ENCODE peak calls at places on chromosomes 4 and X, in seven cellular contexts. B is IMR-90, A is mesendoderm, R is neuronal stem cell, L is H9, O is H1, N is trophoblast cell. K is an unnamed sample.

GRCh38 chr4:25807101-25807728 is 55.6 kb downstream of the SEL1L3 start:
- DNase-seq in B (peak; percentile 44), A (no peak), R (no peak), L (peak; percentile 17), O (no peak), N (no peak), K (peak; percentile 7)

GRCh38 chr4:47505666-47506065 is 20.6 kb downstream of the ATP10D start:
- DNase-seq in B (no peak), A (no peak), R (no peak), L (no peak), O (no peak), N (no peak), K (no peak)

GRCh38 chrX:53678667-53679066 is 7.9 kb downstream of the HUWE1 start:
- DNase-seq in B (no peak), A (peak; percentile 37), R (no peak), L (no peak), O (no peak), N (peak; percentile 19), K (peak; percentile 26)

GRCh38 chr4:15990570-15991285 is 27.8 kb upstream of the FGFBP2 start:
- DNase-seq in B (no peak), A (no peak), R (no peak), L (no peak), O (no peak), N (no peak), K (no peak)

GRCh38 chr4:122588453-122589238 is 32.2 kb downstream of the IL21 start:
- DNase-seq in B (peak; percentile 91), A (no peak), R (no peak), L (no peak), O (no peak), N (no peak), K (peak; percentile 81)

GRCh38 chr4:18813771-18814170 is 792.2 kb upstream of the LCORL start:
- DNase-seq in B (no peak), A (no peak), R (no peak), L (no peak), O (no peak), N (no peak), K (no peak)

GRCh38 chr4:27770895-27771294 is 910.3 kb downstream of the STIM2 start:
- DNase-seq in B (no peak), A (no peak), R (no peak), L (no peak), O (no peak), N (no peak), K (no peak)

GRCh38 chr4:36326610-36327009 is 45.2 kb downstream of the DTHD1 start:
- DNase-seq in B (no peak), A (no peak), R (no peak), L (no peak), O (no peak), N (no peak), K (no peak)

GRCh38 chrX:70289168-70289792 is 447 bp downstream of the PDZD11 start:
- DNase-seq in B (peak; percentile 2), A (no peak), R (no peak), L (no peak), O (no peak), N (peak; percentile 1), K (peak; percentile 16)

GRCh38 chrX:106955004-106955772 is 35.0 kb downstream of the CLDN2 start:
- DNase-seq in B (peak; percentile 48), A (no peak), R (no peak), L (no peak), O (no peak), N (peak; percentile 66), K (no peak)

GRCh38 chr4:115154826-115155225 is 41.4 kb upstream of the NDST4 start:
- DNase-seq in B (no peak), A (peak; percentile 79), R (peak; percentile 15), L (no peak), O (no peak), N (no peak), K (no peak)

GRCh38 chr4:156805696-156806095 is 165.9 kb downstream of the PDGFC start:
- DNase-seq in B (no peak), A (peak; percentile 4), R (no peak), L (no peak), O (no peak), N (no peak), K (no peak)

GRCh38 chrX:103664363-103664762 is 22.1 kb downstream of the MORF4L2 start:
- DNase-seq in B (no peak), A (no peak), R (no peak), L (peak; percentile 51), O (peak; percentile 57), N (no peak), K (no peak)

GRCh38 chr4:134326866-134327265 is 125.3 kb upstream of the PABPC4L start:
- DNase-seq in B (no peak), A (no peak), R (no peak), L (no peak), O (no peak), N (no peak), K (no peak)

GRCh38 chr4:138312536-138312911 is 70.4 kb upstream of the SLC7A11 start:
- DNase-seq in B (no peak), A (no peak), R (no peak), L (no peak), O (no peak), N (no peak), K (no peak)

GRCh38 chrX:46929439-46930018 is 17.3 kb downstream of the JADE3 start:
- DNase-seq in B (peak; percentile 67), A (no peak), R (no peak), L (no peak), O (no peak), N (peak; percentile 31), K (peak; percentile 77)

GRCh38 chr4:120286813-120287212 is 220.2 kb upstream of the MAD2L1 start:
- DNase-seq in B (no peak), A (peak; percentile 16), R (no peak), L (peak; percentile 27), O (no peak), N (no peak), K (peak; percentile 0)

GRCh38 chrX:10103023-10103422 is 53.8 kb upstream of the CLCN4 start:
- DNase-seq in B (peak; percentile 24), A (no peak), R (no peak), L (no peak), O (no peak), N (peak; percentile 91), K (peak; percentile 86)

GRCh38 chr4:95318483-95318882 is 230.3 kb downstream of the UNC5C start:
- DNase-seq in B (no peak), A (no peak), R (no peak), L (no peak), O (no peak), N (no peak), K (no peak)

GRCh38 chr4:17059192-17059634 is 160.8 kb upstream of the LDB2 start:
- DNase-seq in B (peak; percentile 40), A (no peak), R (no peak), L (no peak), O (no peak), N (no peak), K (no peak)

GRCh38 chr4:118337954-118338353 is 14.8 kb downstream of the PRSS12 start:
- DNase-seq in B (peak; percentile 36), A (no peak), R (no peak), L (no peak), O (no peak), N (no peak), K (no peak)

GRCh38 chrX:24925430-24925829 is 90.3 kb downstream of the ARX start:
- DNase-seq in B (peak; percentile 34), A (no peak), R (no peak), L (no peak), O (no peak), N (no peak), K (no peak)

GRCh38 chr4:185346975-185347601 is 48.6 kb downstream of the LRP2BP start:
- DNase-seq in B (peak; percentile 62), A (no peak), R (no peak), L (no peak), O (no peak), N (peak; percentile 18), K (peak; percentile 66)

GRCh38 chrX:147901476-147902126 is 10.1 kb upstream of the FMR1 start:
- DNase-seq in B (no peak), A (no peak), R (no peak), L (no peak), O (no peak), N (peak; percentile 81), K (no peak)

GRCh38 chr4:620201-620600 is 5.2 kb upstream of the PDE6B start:
- DNase-seq in B (no peak), A (no peak), R (no peak), L (no peak), O (no peak), N (no peak), K (no peak)

GRCh38 chr4:6779667-6780565 is 2.6 kb upstream of the KIAA0232 start:
- DNase-seq in B (peak; percentile 40), A (peak; percentile 84), R (peak; percentile 29), L (peak; percentile 61), O (no peak), N (no peak), K (peak; percentile 58)
- H2BK120ac ChIP-seq in B (no peak overlapping the region), A (no peak overlapping the region), R (no peak overlapping the region), L (no peak overlapping the region), O (no peak overlapping the region), N (no peak overlapping the region), K (no peak overlapping the region)

DNA sequence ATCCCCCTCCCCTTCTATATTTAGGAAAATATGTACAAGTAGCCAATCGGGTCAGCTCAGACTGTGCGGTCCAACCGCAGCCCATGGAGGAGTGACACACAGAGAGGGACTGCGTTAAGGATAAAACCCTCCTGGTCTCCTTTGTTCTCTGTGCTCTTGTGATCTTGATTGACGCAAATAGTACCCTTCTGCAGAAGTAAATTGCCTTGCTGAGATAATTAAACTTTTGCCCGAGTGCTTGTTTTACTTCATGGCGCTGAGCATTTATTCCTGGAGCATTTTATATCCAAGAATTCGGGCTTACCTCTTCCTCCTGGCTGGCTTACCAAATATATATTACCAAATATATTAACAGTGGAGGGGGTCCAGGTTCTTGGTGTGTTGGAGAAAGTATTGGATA is 184.2 kb downstream of the STAG2 start:
- DNase-seq in B (no peak), A (peak; percentile 0), R (no peak), L (no peak), O (no peak), N (no peak), K (no peak)
- H4K8ac ChIP-seq in B (no peak overlapping the region), A (no peak overlapping the region), R (no peak overlapping the region), L (no peak overlapping the region), O (no peak overlapping the region), N (no peak overlapping the region), K (no peak overlapping the region)

GRCh38 chr4:3320361-3321023 is 27.7 kb downstream of the RGS12 start:
- DNase-seq in B (no peak), A (no peak), R (no peak), L (peak; percentile 18), O (no peak), N (no peak), K (no peak)
- H3K18ac ChIP-seq in B (no peak overlapping the region), A (no peak overlapping the region), R (peak overlapping the region; percentile 33), L (no peak overlapping the region), O (no peak overlapping the region), N (no peak overlapping the region), K (peak overlapping the region; percentile 19)

GRCh38 chr4:136855886-136856285 is 676.4 kb downstream of the PCDH18 start:
- DNase-seq in B (no peak), A (peak; percentile 84), R (no peak), L (no peak), O (no peak), N (no peak), K (no peak)

GRCh38 chr4:136863756-136864155 is 668.5 kb downstream of the PCDH18 start:
- DNase-seq in B (peak; percentile 3), A (peak; percentile 67), R (peak; percentile 3), L (peak; percentile 34), O (no peak), N (no peak), K (peak; percentile 28)

GRCh38 chr4:136864580-136865185 is 667.6 kb downstream of the PCDH18 start:
- DNase-seq in B (peak; percentile 81), A (peak; percentile 77), R (peak; percentile 67), L (no peak), O (no peak), N (peak; percentile 87), K (peak; percentile 80)

GRCh38 chr4:136861081-136861480 is 671.2 kb downstream of the PCDH18 start:
- DNase-seq in B (peak; percentile 9), A (peak; percentile 18), R (no peak), L (no peak), O (no peak), N (no peak), K (no peak)

GRCh38 chr4:136858911-136859310 is 673.4 kb downstream of the PCDH18 start:
- DNase-seq in B (no peak), A (no peak), R (no peak), L (no peak), O (no peak), N (no peak), K (no peak)
- H2BK120ac ChIP-seq in B (no peak overlapping the region), A (no peak overlapping the region), R (no peak overlapping the region), L (no peak overlapping the region), O (no peak overlapping the region), N (no peak overlapping the region), K (no peak overlapping the region)

K was measured in mesenchymal stem cell.